ENCODE peak calls at places on chromosomes 1 and 21, in six cellular contexts. E is IMR-90, C is ovary, F is spleen, M is A549, X is prostate gland. U is an unnamed sample.

GRCh38 chr1:198556969-198557368 is 16.5 kb upstream of the ATP6V1G3 start:
- DNase-seq in E (no peak), C (no peak), F (peak; percentile 84), M (no peak), X (no peak), U (no peak)

GRCh38 chr21:27759820-27760219 is 792.9 kb upstream of the ADAMTS5 start:
- DNase-seq in E (no peak), C (no peak), F (no peak), M (no peak), X (no peak), U (no peak)

GRCh38 chr1:231161711-231162299 is at the start of gene TRIM67:
- DNase-seq in E (no peak), C (no peak), F (no peak), M (peak; percentile 29), X (no peak), U (peak; percentile 28)

GRCh38 chr1:180309338-180309737 is 79.3 kb downstream of the LHX4 start:
- DNase-seq in E (peak; percentile 74), C (no peak), F (no peak), M (peak; percentile 66), X (no peak), U (no peak)

GRCh38 chr1:9689011-9689706 is 37.6 kb downstream of the PIK3CD start:
- DNase-seq in E (peak; percentile 52), C (peak; percentile 83), F (peak; percentile 96), M (peak; percentile 61), X (peak; percentile 79), U (peak; percentile 85)

GRCh38 chr1:211382182-211382713 is 55.6 kb downstream of the TRAF5 start:
- DNase-seq in E (no peak), C (no peak), F (no peak), M (no peak), X (no peak), U (no peak)

GRCh38 chr1:114340906-114341698 is 169.9 kb downstream of the TRIM33 start:
- DNase-seq in E (no peak), C (no peak), F (no peak), M (no peak), X (no peak), U (no peak)

GRCh38 chr1:47617381-47618221 is 179.8 kb downstream of the FOXD2 start:
- DNase-seq in E (no peak), C (peak; percentile 7), F (no peak), M (no peak), X (no peak), U (no peak)

GRCh38 chr21:29029524-29029923 is 5.1 kb downstream of the USP16 start:
- DNase-seq in E (no peak), C (no peak), F (no peak), M (no peak), X (no peak), U (no peak)

GRCh38 chr1:241531195-241532172 is 694 bp upstream of the KMO start:
- DNase-seq in E (peak; percentile 78), C (no peak), F (no peak), M (peak; percentile 77), X (no peak), U (no peak)

GRCh38 chr1:11273595-11274234 is 717 bp downstream of the UBIAD1 start:
- DNase-seq in E (no peak), C (peak; percentile 26), F (no peak), M (no peak), X (no peak), U (no peak)

GRCh38 chr1:200960236-200960947 is 63.1 kb downstream of the KIF21B start:
- DNase-seq in E (no peak), C (no peak), F (peak; percentile 37), M (no peak), X (no peak), U (no peak)

GRCh38 chr21:45029298-45029967 is 44.9 kb upstream of the ADARB1 start:
- DNase-seq in E (no peak), C (no peak), F (peak; percentile 72), M (no peak), X (no peak), U (no peak)

GRCh38 chr1:206909167-206909882 is 12.1 kb downstream of the IL24 start:
- DNase-seq in E (no peak), C (peak; percentile 48), F (peak; percentile 88), M (peak; percentile 35), X (peak; percentile 91), U (peak; percentile 94)

DNA sequence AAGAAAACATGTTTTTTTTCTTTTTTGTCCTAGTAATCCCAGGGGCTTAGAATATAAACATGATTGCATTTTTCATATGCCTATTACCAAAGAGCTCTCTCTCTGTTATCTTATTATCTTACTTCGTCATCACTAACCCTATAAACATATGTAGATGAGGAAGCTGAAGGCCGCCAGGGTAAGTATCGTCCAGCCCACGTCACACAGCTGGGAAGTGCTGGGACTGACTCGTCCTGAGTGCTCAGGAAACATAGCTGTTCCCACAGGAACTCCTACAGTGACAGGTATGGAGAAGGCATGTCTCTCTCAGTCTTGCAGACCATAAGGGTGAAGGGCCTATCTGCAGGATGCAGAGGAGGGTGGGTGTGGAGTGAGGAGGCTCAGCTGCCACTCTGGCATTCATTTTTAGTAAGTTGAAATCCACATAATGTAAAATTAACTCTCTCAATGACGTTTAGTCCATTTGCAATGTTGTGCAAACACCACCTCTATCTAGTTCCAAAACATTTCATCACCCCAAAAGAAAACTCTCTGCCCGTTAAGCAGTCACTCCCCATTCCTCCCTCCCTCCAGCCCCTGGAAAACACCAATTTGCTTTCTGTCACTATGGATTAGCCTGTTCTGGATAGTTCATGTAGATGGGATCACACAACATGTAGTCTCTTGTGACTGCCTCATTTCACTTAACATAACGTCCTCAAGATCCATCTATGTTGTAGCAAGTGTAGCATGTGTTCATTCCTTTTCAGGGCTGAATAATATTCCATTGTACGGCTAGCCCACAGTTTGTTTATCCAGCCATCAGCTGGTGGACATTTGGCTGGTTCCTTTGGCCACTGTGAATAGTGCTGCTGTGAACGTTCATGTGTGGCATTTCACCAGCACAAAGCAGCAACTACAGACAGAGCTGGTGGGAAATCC is 68.3 kb downstream of the TCP10L start:
- DNase-seq in E (peak; percentile 99), C (peak; percentile 56), F (no peak), M (peak; percentile 25), X (no peak), U (no peak)
- TF ChIP-seq POLR2A in E (no peak), C (no peak), F (no peak), M (no peak), X (no peak), U (no peak)

GRCh38 chr1:2267862-2268261 is 39.7 kb downstream of the SKI start:
- DNase-seq in E (no peak), C (no peak), F (no peak), M (no peak), X (no peak), U (no peak)

GRCh38 chr1:2267051-2267830 is 39.1 kb downstream of the SKI start:
- DNase-seq in E (no peak), C (no peak), F (no peak), M (no peak), X (no peak), U (no peak)

GRCh38 chr1:2268285-2269056 is 40.4 kb downstream of the SKI start:
- DNase-seq in E (no peak), C (no peak), F (no peak), M (no peak), X (no peak), U (no peak)

GRCh38 chr1:2269193-2269921 is 41.2 kb downstream of the SKI start:
- DNase-seq in E (no peak), C (no peak), F (no peak), M (no peak), X (no peak), U (no peak)

GRCh38 chr1:2266301-2266967 is 38.3 kb downstream of the SKI start:
- DNase-seq in E (no peak), C (no peak), F (no peak), M (no peak), X (no peak), U (no peak)
- H3K27ac ChIP-seq in E (no peak overlapping the region), C (no peak overlapping the region), F (no peak overlapping the region), M (no peak overlapping the region), X (no peak overlapping the region), U (no peak overlapping the region)

GRCh38 chr1:218498061-218498938 is 153.2 kb downstream of the TGFB2 start:
- DNase-seq in E (peak; percentile 75), C (no peak), F (no peak), M (peak; percentile 92), X (no peak), U (no peak)

GRCh38 chr1:218502383-218502782 is 157.2 kb downstream of the TGFB2 start:
- DNase-seq in E (no peak), C (no peak), F (no peak), M (no peak), X (no peak), U (no peak)

GRCh38 chr1:218499021-218499691 is 154.0 kb downstream of the TGFB2 start:
- DNase-seq in E (peak; percentile 79), C (no peak), F (no peak), M (peak; percentile 86), X (no peak), U (no peak)

GRCh38 chr1:218499911-218500310 is 154.8 kb downstream of the TGFB2 start:
- DNase-seq in E (no peak), C (no peak), F (no peak), M (no peak), X (no peak), U (no peak)

DNA sequence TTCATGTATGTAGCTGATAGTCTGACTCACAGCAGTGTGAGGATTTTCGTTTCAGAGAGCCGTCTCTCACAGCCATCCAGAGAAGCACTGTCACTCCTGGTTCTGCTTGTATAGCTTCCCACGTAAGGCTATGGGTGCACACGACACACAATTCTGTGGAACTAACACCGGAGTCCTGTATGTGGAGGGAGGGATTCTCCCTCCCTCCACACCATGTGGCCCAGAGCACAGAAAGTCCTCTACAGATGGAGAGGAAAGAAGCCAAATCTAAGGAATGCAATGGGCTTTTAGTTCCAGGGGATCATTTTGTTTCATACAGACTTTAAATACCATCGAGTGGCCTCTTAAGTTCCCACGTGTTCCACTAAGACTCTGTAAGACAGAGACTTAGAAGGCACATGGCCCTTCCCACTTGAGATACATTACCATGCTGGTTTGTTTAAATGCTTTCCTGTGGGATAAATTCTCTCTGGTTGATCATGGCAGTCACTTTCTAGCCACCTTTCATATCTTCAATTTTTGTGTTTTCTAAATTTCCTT is 156.0 kb downstream of the TGFB2 start:
- DNase-seq in E (no peak), C (no peak), F (no peak), M (no peak), X (no peak), U (no peak)
- TF ChIP-seq POLR2A in E (no peak), C (no peak), F (no peak), M (no peak), X (no peak), U (no peak)

GRCh38 chr1:170864784-170865538 is 70.4 kb upstream of the MROH9 start:
- DNase-seq in E (no peak), C (peak; percentile 40), F (no peak), M (no peak), X (no peak), U (no peak)
- H3K27ac ChIP-seq in E (no peak overlapping the region), C (no peak overlapping the region), F (no peak overlapping the region), M (no peak overlapping the region), X (no peak overlapping the region), U (no peak overlapping the region)

DNA sequence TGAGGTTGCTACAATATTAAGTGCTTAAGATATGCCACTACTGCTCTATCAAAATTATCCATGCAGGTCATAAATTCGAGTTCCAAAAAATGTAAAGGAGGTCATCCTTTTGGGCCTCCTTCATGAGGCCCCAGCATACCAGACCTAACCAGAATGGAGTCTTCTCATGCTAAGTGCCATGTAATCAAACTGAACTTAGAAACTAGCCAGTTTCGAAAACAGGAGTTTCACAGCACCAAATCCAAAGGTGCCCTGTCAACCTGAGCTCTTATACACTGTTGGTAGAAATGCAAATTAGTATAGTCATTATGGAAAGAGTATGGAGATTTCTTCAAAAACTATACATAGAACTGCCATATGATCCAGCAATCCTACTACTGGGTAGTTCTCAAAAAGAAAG is 320.5 kb downstream of the ST6GALNAC3 start:
- DNase-seq in E (no peak), C (no peak), F (no peak), M (no peak), X (no peak), U (no peak)
- TF ChIP-seq POLR2A in E (no peak), C (no peak), F (no peak), M (no peak), X (no peak), U (no peak)

U was measured in body of pancreas.